ENCODE peak calls at places on chromosomes 2 and 18, in seven cellular contexts. D is K562, B is right atrium auricular region, H is hepatocyte, J is right lobe of liver, S is fibroblast of lung, Y is spleen. M is an unnamed sample. For H3K27me3 and H3K9me3, the result is how much of the 10 kb centered on the place peaks cover.

GRCh38 chr2:156429211-156429610 is 7.0 kb upstream of the GPD2 start:
- DNase-seq in D (no peak), B (no peak), H (no peak), J (no peak), S (no peak), Y (no peak), M (no peak)

GRCh38 chr2:169050476-169051240 is 18.7 kb upstream of the DHRS9 start:
- DNase-seq in D (peak), B (no peak), H (no peak), J (no peak), S (peak), Y (no peak), M (no peak)

GRCh38 chr2:172640389-172640788 is 84.5 kb downstream of the PDK1 start:
- DNase-seq in D (no peak), B (no peak), H (no peak), J (no peak), S (peak), Y (no peak), M (no peak)

GRCh38 chr2:29143657-29144056 is 28.4 kb downstream of the CLIP4 start:
- DNase-seq in D (no peak), B (no peak), H (no peak), J (no peak), S (no peak), Y (no peak), M (no peak)

GRCh38 chr2:105387225-105387624 is 11.6 kb downstream of the FHL2 start:
- DNase-seq in D (no peak), B (no peak), H (no peak), J (no peak), S (peak), Y (no peak), M (no peak)

GRCh38 chr18:2855560-2856350 is 8.9 kb downstream of the EMILIN2 start:
- DNase-seq in D (peak), B (peak), H (peak), J (no peak), S (no peak), Y (no peak), M (no peak)

GRCh38 chr2:26474261-26474785 is 3.6 kb downstream of the OTOF start:
- DNase-seq in D (no peak), B (no peak), H (no peak), J (peak), S (no peak), Y (peak), M (no peak)

GRCh38 chr2:161177969-161178368 is 17.7 kb downstream of the TANK start:
- DNase-seq in D (no peak), B (no peak), H (no peak), J (no peak), S (no peak), Y (no peak), M (no peak)

GRCh38 chr2:218745559-218746469 is 35.2 kb downstream of the TTLL4 start:
- DNase-seq in D (no peak), B (peak), H (peak), J (no peak), S (peak), Y (no peak), M (no peak)

GRCh38 chr2:172223601-172224054 is 120.9 kb upstream of the DLX2 start:
- DNase-seq in D (no peak), B (no peak), H (no peak), J (no peak), S (no peak), Y (no peak), M (no peak)

GRCh38 chr2:23824777-23825212 is 102.1 kb downstream of the ATAD2B start:
- DNase-seq in D (peak), B (no peak), H (peak), J (no peak), S (peak), Y (no peak), M (peak)

GRCh38 chr2:241154915-241155314 is 4.6 kb downstream of the PPP1R7 start:
- DNase-seq in D (no peak), B (no peak), H (no peak), J (no peak), S (peak), Y (peak), M (no peak)

GRCh38 chr18:78610179-78610578 is 369.4 kb upstream of the SALL3 start:
- DNase-seq in D (no peak), B (no peak), H (no peak), J (no peak), S (no peak), Y (peak), M (no peak)

GRCh38 chr2:228180126-228181097 is 1.1 kb downstream of the SPHKAP start:
- DNase-seq in D (no peak), B (no peak), H (no peak), J (no peak), S (no peak), Y (no peak), M (no peak)

DNA sequence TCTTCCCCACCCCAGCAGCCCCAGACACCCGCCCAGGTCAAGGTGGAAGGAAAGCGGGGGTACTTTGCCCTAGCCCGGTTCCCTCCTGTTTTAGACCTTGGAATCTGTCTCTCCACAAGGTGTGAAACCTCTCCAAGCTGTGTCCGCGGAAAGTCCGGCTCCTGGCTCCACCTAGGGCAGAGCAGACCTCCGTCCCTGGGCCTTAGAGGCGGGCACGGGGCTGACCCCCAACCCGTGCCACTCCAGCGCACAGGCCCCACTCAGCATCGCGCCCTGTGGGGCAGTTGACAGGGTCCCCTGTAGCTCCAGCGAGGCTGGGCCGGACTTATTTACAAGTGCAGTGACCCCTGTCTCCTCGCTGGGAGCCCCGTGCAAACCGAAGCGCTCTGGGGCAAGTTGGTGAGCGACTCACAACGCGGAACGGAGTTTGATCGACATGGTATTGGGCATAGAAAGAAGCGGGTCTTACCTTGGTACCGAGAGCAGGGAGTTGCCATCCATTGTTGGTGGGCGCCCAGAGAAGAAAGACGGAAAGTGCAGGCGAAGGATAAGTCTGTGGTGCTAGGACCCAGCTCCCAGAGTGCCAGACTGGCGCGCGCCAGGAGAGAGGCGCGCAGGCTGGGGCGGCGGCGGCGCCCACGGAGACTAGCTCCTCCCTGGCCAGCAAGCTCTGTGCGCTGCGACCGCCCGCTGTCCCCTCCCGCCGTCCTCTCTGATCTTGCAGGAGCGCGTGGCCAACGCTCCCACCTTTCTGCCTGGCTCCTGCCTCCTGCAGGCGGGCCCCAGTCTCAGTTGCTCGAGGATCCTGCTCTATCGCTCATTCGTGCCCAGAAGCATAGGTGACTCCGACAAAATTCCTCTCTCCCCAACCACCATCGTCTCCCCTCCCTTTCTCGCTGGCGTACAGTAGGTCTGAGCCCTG is at the start of gene SPHKAP:
- DNase-seq in D (no peak), B (no peak), H (peak), J (no peak), S (no peak), Y (peak), M (no peak)
- H3K4me3 ChIP-seq in D (no peak), B (peak), H (no peak), J (no peak), S (no peak), Y (peak), M (no peak)

GRCh38 chr2:183984871-183985270 is 613.5 kb upstream of the ZNF804A start:
- DNase-seq in D (no peak), B (no peak), H (no peak), J (no peak), S (no peak), Y (no peak), M (no peak)
- H3K27me3 ChIP-seq in D (under half), B (under half), H (under half), J (under half), S (under half), Y (under half), M (under half)

DNA sequence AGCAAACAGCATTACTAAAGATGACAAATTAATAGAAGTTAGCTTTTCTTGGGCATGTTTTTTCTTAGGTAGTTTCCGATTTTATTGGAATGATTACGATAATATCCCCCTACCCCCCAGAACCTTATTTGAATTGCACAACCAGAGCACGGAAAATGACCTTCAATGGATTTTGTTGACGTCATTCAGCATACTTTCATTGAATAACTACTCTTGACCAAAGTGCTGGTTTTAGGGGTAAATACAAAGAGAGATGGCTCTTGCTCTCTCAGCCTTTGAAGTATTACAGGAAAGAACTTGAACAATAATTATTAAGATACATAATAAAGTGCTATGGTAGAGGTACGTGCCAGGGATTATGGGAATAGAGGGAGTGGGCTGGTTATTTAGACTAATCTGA is 36.0 kb downstream of the VAPA start:
- DNase-seq in D (no peak), B (no peak), H (no peak), J (no peak), S (no peak), Y (no peak), M (no peak)
- H3K9me3 ChIP-seq in D (under half), B (under half), H (under half), J (under half), S (under half), Y (under half), M (under half)

DNA sequence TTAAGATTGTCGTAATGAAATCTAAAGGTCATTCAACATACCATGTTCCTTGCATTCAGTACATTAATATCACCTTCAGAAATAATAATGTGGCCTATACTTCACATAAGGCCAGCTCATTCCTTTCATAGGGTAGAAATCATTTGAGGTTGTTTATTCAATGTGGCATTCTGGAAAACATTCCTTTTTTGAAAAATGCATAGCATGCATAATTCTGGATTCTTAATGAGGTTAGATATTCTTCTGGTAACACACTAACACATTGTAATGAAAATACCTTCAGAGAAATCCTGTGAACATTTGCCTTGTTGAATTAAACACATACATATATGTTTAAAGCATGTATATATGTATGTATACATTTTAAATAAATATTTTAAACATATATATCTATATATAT is 204.6 kb upstream of the KCNH7 start:
- DNase-seq in D (no peak), B (no peak), H (no peak), J (no peak), S (no peak), Y (no peak), M (no peak)
- H3K4me3 ChIP-seq in D (no peak), B (no peak), H (no peak), J (no peak), S (no peak), Y (no peak), M (no peak)

GRCh38 chr2:31525876-31526275 is 54.9 kb downstream of the SRD5A2 start:
- DNase-seq in D (no peak), B (no peak), H (no peak), J (no peak), S (no peak), Y (no peak), M (no peak)

GRCh38 chr2:31526946-31527345 is 53.8 kb downstream of the SRD5A2 start:
- DNase-seq in D (no peak), B (no peak), H (peak), J (no peak), S (no peak), Y (no peak), M (no peak)

GRCh38 chr2:31531101-31531500 is 49.6 kb downstream of the SRD5A2 start:
- DNase-seq in D (no peak), B (no peak), H (no peak), J (no peak), S (no peak), Y (no peak), M (no peak)

GRCh38 chr2:31528823-31529222 is 51.9 kb downstream of the SRD5A2 start:
- DNase-seq in D (no peak), B (no peak), H (no peak), J (no peak), S (no peak), Y (no peak), M (no peak)

GRCh38 chr2:31529256-31529655 is 51.5 kb downstream of the SRD5A2 start:
- DNase-seq in D (no peak), B (no peak), H (no peak), J (no peak), S (no peak), Y (no peak), M (no peak)
- H3K27me3 ChIP-seq in D (under half), B (under half), H (under half), J (under half), S (under half), Y (under half), M (under half)

DNA sequence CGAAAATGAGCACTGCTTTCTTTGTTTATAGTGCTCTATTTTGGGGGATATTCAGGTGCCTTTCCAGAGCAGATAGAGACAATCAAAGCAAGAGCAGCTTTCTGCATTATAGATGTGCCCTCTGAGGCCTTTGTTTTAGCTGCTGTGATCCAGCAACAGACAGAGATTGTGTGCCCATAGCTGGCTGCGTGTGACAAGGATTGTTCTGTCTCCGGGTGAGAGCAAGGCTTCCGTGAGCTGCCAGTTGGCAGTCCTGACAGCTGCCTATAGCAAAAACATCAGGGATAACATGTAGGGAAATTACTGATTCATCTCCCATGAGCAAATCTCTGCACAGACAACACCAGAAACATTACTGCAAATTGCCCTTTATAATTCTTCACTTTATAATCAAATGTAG is 131.0 kb downstream of the TRIB2 start:
- DNase-seq in D (no peak), B (no peak), H (no peak), J (no peak), S (no peak), Y (no peak), M (no peak)
- H3K9me3 ChIP-seq in D (under half), B (under half), H (under half), J (under half), S (under half), Y (under half), M (under half)

DNA sequence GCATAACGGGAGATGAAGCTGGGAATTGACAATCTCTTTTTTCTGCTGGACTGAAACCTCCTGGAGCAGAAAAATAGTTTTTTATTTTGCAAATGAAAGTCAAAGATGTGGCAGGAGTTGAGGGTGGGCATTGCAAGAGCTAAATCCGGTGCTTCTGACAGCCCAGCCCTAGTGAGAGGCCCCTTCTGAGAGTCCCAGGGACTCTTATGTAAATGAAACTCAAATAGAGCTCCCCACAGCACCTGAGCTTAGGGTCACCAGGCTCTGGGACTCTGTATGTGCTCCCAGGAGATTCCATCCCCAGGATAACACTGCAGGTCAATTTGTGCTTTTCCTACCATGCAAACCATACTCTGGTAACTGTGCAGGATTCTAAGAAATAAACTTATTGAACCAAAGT is 192.8 kb downstream of the ANKRD30B start:
- DNase-seq in D (no peak), B (no peak), H (no peak), J (no peak), S (no peak), Y (no peak), M (no peak)
- H3K4me3 ChIP-seq in D (no peak), B (no peak), H (no peak), J (no peak), S (no peak), Y (no peak), M (no peak)

GRCh38 chr2:9291331-9291730 is 84.7 kb downstream of the ASAP2 start:
- DNase-seq in D (no peak), B (no peak), H (no peak), J (no peak), S (peak), Y (no peak), M (no peak)

GRCh38 chr2:9286553-9287399 is 80.2 kb downstream of the ASAP2 start:
- DNase-seq in D (no peak), B (no peak), H (no peak), J (no peak), S (no peak), Y (no peak), M (no peak)

GRCh38 chr2:9287400-9288059 is 80.9 kb downstream of the ASAP2 start:
- DNase-seq in D (no peak), B (no peak), H (peak), J (no peak), S (peak), Y (no peak), M (peak)

GRCh38 chr2:9288233-9288632 is 81.6 kb downstream of the ASAP2 start:
- DNase-seq in D (no peak), B (no peak), H (no peak), J (no peak), S (peak), Y (no peak), M (peak)

DNA sequence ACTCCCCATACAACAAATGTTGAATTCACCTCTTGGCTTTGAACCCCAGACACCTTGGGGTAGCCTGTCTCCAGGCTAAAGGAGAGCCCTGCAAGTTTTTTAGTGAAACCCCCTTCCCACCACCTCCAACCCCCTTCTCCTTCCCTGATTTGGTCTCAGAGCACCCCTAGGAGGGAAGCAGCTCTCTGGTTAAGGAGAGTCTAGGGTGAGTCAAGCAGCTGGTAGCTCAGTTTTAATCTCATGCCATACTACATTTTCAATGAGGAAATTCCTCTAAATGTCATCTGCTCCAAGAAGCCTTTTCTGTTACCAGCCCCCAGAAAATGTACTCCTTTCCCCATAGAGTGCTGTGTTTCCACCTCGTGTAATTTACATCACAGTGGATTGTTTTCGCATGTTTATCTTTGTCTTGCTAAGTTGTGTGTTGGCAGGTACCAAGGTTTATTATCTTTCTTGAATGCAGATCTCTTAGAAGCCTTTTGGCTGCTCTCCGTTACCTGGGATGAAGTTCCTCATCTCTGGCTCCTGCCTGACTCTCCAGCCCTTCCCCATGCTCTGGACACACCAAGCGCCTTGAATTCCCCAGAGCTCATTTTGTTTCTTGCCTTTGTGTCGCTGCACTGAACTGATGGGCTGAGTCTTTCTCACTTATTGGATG is 82.2 kb downstream of the ASAP2 start:
- DNase-seq in D (no peak), B (no peak), H (no peak), J (no peak), S (peak), Y (no peak), M (no peak)
- H3K27me3 ChIP-seq in D (half or more), B (under half), H (under half), J (under half), S (under half), Y (under half), M (under half)

GRCh38 chr18:43882358-43882757 is 605.1 kb upstream of the SYT4 start:
- DNase-seq in D (no peak), B (no peak), H (no peak), J (no peak), S (no peak), Y (peak), M (no peak)
- H3K9me3 ChIP-seq in D (under half), B (under half), H (under half), J (under half), S (under half), Y (under half), M (under half)

DNA sequence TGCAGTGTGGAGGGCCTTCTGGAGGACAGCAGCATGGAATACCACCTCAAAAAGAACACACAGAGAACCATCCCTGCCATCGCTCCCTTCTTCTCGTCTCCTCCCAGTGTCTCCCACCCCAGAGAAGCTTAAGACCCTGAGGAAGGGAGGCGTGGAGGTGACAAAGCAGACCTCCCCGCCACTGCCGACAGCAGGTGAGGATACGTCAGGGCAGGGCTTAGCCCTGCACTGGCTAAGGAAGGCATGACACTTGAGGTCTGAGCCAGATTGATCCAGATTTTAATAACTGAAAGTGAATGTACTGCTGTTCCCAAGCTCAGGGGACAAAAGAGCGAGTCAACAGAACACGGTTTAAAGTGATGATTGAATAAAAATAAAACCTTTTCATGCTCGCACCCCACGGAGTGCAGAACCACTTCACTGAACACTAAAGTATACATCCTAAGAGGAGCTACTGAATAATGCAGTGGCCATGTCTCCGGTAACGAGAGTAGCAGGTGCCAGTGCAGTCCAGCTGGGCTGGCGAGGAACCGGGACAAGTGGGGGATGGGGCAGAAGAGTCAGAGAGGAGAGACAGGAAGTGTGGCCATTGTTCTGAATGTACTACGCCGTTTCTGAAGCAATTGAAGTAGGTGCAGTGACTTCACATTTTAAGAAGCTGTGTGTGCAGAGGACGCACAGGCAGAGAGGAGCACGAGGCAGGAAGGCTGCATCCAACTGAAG is 391.0 kb downstream of the CDH2 start:
- DNase-seq in D (no peak), B (no peak), H (no peak), J (no peak), S (no peak), Y (no peak), M (no peak)
- H3K4me3 ChIP-seq in D (no peak), B (no peak), H (no peak), J (no peak), S (no peak), Y (no peak), M (no peak)